ENCODE peak calls at places on chromosomes 5 and 9, in five cellular contexts. X is GM06990, V is body of pancreas, T is endodermal cell, N is right atrium auricular region. S is an unnamed sample.

GRCh38 chr5:11955386-11955785 is 51.1 kb upstream of the CTNND2 start:
- DNase-seq in X (no peak), V (no peak), T (no peak), N (no peak), S (no peak)

GRCh38 chr9:84138543-84138942 is 157.9 kb downstream of the RMI1 start:
- DNase-seq in X (no peak), V (no peak), T (no peak), N (no peak), S (no peak)

GRCh38 chr5:122736086-122736485 is 38.8 kb upstream of the SNX2 start:
- DNase-seq in X (no peak), V (no peak), T (no peak), N (no peak), S (no peak)

GRCh38 chr5:158758666-158759065 is 341.1 kb downstream of the EBF1 start:
- DNase-seq in X (no peak), V (no peak), T (no peak), N (no peak), S (peak)

GRCh38 chr5:9447691-9448090 is 98.2 kb downstream of the SEMA5A start:
- DNase-seq in X (peak), V (no peak), T (no peak), N (no peak), S (peak)

GRCh38 chr9:132749316-132749715 is 79.1 kb downstream of the GTF3C4 start:
- DNase-seq in X (no peak), V (no peak), T (peak), N (no peak), S (no peak)

GRCh38 chr9:114677418-114677817 is 4.6 kb downstream of the TEX48 start:
- DNase-seq in X (no peak), V (peak), T (peak), N (no peak), S (peak)

GRCh38 chr9:119307471-119307870 is 61.8 kb downstream of the BRINP1 start:
- DNase-seq in X (no peak), V (no peak), T (no peak), N (no peak), S (no peak)

GRCh38 chr9:96245399-96245798 is 56.6 kb downstream of the HSD17B3 start:
- DNase-seq in X (no peak), V (no peak), T (peak), N (no peak), S (no peak)

GRCh38 chr9:18746631-18747030 is 272.7 kb downstream of the ADAMTSL1 start:
- DNase-seq in X (no peak), V (no peak), T (no peak), N (no peak), S (no peak)

GRCh38 chr5:142320851-142321560 is 3.8 kb downstream of the SPRY4 start:
- DNase-seq in X (no peak), V (no peak), T (no peak), N (no peak), S (peak)

GRCh38 chr5:135223404-135223803 is 175.6 kb downstream of the MACROH2A1 start:
- DNase-seq in X (no peak), V (peak), T (peak), N (peak), S (no peak)

GRCh38 chr5:81909677-81910076 is 62.1 kb upstream of the ATG10 start:
- DNase-seq in X (no peak), V (no peak), T (no peak), N (no peak), S (no peak)

GRCh38 chr9:34493972-34494535 is 28.7 kb downstream of the ENHO start:
- DNase-seq in X (no peak), V (peak), T (peak), N (no peak), S (peak)

GRCh38 chr5:60992871-60993270 is 47.9 kb downstream of the NDUFAF2 start:
- DNase-seq in X (no peak), V (no peak), T (no peak), N (no peak), S (no peak)

GRCh38 chr5:71778678-71779276 is 59.7 kb downstream of the CARTPT start:
- DNase-seq in X (no peak), V (no peak), T (peak), N (no peak), S (peak)

GRCh38 chr9:132697230-132697629 is 27.0 kb downstream of the GTF3C4 start:
- DNase-seq in X (no peak), V (no peak), T (no peak), N (no peak), S (no peak)

GRCh38 chr5:172952034-172952511 is 7.2 kb upstream of the RPL26L1 start:
- DNase-seq in X (no peak), V (no peak), T (no peak), N (no peak), S (peak)

DNA sequence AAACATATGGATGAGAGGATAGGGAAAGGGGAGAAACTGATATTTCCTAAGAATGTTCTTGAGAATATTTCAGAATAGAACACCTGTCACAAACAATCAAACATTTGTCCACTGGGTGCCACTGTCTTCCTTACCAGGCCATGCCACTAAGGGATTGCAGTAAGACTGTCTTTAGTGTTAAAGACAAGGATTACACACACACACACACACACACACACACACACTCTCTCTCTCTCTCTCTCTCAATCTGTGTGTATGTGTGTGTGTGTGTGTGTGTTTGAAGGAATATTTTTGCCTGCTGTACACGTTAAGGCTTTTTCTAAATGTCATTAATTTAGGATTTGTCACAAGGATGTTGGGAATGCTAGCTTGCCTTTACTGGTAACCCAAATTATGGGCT is 54.4 kb downstream of the CCDC192 start:
- DNase-seq in X (no peak), V (peak), T (peak), N (no peak), S (peak)
- TF ChIP-seq CTCF in X (peak), V (peak), T (peak), N (peak), S (peak)

GRCh38 chr5:103336967-103337366 is 78.4 kb downstream of the MACIR start:
- DNase-seq in X (no peak), V (no peak), T (no peak), N (no peak), S (no peak)

GRCh38 chr5:103345461-103345860 is 86.9 kb downstream of the MACIR start:
- DNase-seq in X (no peak), V (no peak), T (no peak), N (no peak), S (no peak)

GRCh38 chr5:103340132-103340531 is 81.6 kb downstream of the MACIR start:
- DNase-seq in X (no peak), V (no peak), T (no peak), N (no peak), S (no peak)

GRCh38 chr5:103346162-103346748 is 87.7 kb downstream of the MACIR start:
- DNase-seq in X (no peak), V (no peak), T (peak), N (no peak), S (no peak)

GRCh38 chr5:103340717-103341397 is 82.3 kb downstream of the MACIR start:
- DNase-seq in X (peak), V (no peak), T (no peak), N (no peak), S (no peak)
- H3K4me3 ChIP-seq in X (no peak), V (no peak), T (no peak), N (no peak), S (no peak)

DNA sequence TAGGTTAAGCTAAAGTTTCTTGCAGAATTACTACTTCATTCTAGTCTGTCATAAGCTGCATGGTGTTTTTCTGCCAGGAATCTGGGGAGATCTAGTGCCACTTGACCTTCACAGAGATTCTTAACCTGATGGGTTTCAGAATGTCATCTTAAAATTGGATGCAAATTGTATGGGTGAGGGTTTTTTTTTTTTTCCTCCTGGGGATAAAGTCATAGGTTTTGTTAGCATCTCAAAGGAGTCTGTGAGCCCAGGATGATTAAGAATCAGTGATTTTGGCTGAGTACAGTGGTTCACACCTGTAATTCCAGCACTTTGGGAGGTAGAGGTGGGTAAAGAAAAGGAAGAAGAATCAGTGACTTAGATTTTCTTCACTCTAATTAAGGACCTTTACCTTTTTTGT is 51.2 kb downstream of the NIM1K start:
- DNase-seq in X (no peak), V (no peak), T (no peak), N (no peak), S (no peak)
- TF ChIP-seq CTCF in X (no peak), V (no peak), T (no peak), N (no peak), S (no peak)

GRCh38 chr5:93117753-93118531 is 463.1 kb downstream of the NR2F1-AS1 start:
- DNase-seq in X (peak), V (no peak), T (no peak), N (no peak), S (no peak)

GRCh38 chr5:93120771-93121170 is 460.2 kb downstream of the NR2F1-AS1 start:
- DNase-seq in X (no peak), V (no peak), T (no peak), N (no peak), S (no peak)

GRCh38 chr5:93123127-93123526 is 457.9 kb downstream of the NR2F1-AS1 start:
- DNase-seq in X (no peak), V (no peak), T (no peak), N (no peak), S (peak)

DNA sequence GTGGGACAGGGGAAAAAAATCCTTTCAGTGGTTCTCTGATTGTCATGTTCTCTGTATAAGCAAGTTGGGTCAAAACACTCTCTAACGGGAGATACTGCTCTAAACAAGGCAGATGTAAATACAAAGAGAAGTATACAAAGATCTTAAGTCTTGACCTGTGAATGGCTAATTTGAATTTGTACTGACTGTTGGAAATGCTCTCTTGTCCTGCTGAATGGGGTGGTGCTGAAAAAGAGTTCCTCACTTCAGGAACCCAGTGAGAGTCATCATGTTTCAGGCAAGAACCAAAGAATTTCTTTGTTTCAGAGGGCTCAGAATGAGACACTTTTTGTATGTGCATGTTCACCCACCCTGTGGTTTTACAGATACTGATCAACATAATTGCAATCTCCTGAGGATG is 461.0 kb downstream of the NR2F1-AS1 start:
- DNase-seq in X (no peak), V (no peak), T (no peak), N (no peak), S (no peak)
- H3K4me3 ChIP-seq in X (no peak), V (no peak), T (no peak), N (no peak), S (no peak)

GRCh38 chr5:140794594-140795258 is at the start of gene PCDHA2:
- DNase-seq in X (no peak), V (no peak), T (peak), N (no peak), S (no peak)
- TF ChIP-seq CTCF in X (no peak), V (no peak), T (peak), N (peak), S (no peak)

GRCh38 chr5:149563461-149563860 is 12.2 kb upstream of the CSNK1A1 start:
- DNase-seq in X (no peak), V (no peak), T (no peak), N (no peak), S (peak)
- H3K4me3 ChIP-seq in X (no peak), V (no peak), T (no peak), N (no peak), S (no peak)

DNA sequence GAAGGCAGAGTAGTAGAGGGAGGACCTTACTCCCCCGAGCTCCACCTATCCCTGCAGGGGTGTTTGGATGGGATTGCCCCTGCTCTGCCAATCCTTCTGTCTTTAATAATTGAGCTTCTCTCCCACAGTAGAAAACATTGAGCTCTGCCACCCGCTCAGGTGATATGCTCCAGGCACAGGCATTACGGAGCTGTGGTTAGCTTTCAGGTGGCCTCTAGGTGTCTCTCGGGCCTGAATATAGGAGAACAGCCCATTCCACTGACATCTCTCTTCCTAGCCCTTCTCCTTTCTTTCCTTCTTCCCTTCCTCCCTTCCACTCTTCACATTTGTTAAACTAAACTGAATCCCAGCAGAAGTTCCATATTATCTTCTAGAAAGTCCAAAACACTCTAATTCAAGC is 203.4 kb downstream of the SYK start:
- DNase-seq in X (no peak), V (no peak), T (peak), N (no peak), S (no peak)
- TF ChIP-seq CTCF in X (peak), V (no peak), T (peak), N (no peak), S (no peak)

GRCh38 chr5:107570805-107571531 is 99.8 kb downstream of the EFNA5 start:
- DNase-seq in X (peak), V (peak), T (peak), N (no peak), S (no peak)
- H3K4me3 ChIP-seq in X (peak), V (no peak), T (peak), N (peak), S (no peak)

GRCh38 chr5:57184322-57184721 is 10.5 kb downstream of the GPBP1 start:
- DNase-seq in X (no peak), V (no peak), T (no peak), N (no peak), S (no peak)
- TF ChIP-seq CTCF in X (no peak), V (no peak), T (peak), N (no peak), S (no peak)

GRCh38 chr5:157690690-157691433 is 19.5 kb downstream of the C5orf52 start:
- DNase-seq in X (no peak), V (no peak), T (peak), N (peak), S (no peak)
- H3K4me3 ChIP-seq in X (no peak), V (no peak), T (no peak), N (peak), S (no peak)

S was measured in fibroblast of villous mesenchyme.